ENCODE peak calls at places on chromosomes 5 and 9, in ten cellular contexts. One of them, this sample, is unnamed.

GRCh38 chr5:82881571-82882200 is 195.5 kb downstream of the TMEM167A start:
- DNase-seq in spleen: no peak
- DNase-seq in breast epithelium: no peak
- DNase-seq in GM12878: peak; percentile 13
- DNase-seq in HCT116: no peak
- DNase-seq in sigmoid colon: no peak
- DNase-seq in endothelial cell of umbilical vein: no peak
- DNase-seq in stomach: no peak
- DNase-seq in prostate gland: no peak
- DNase-seq in H1: no peak
- DNase-seq in this sample: no peak

GRCh38 chr5:16669776-16670175 is 53.0 kb upstream of the RETREG1 start:
- DNase-seq in HCT116: no peak
- DNase-seq in stomach: no peak
- DNase-seq in H1: no peak
- DNase-seq in sigmoid colon: no peak
- DNase-seq in endothelial cell of umbilical vein: peak; percentile 90
- DNase-seq in breast epithelium: no peak
- DNase-seq in GM12878: no peak
- DNase-seq in prostate gland: no peak
- DNase-seq in spleen: no peak
- DNase-seq in this sample: no peak

GRCh38 chr9:98438701-98439100 is 183.3 kb upstream of the TBC1D2 start:
- DNase-seq in HCT116: no peak
- DNase-seq in stomach: no peak
- DNase-seq in endothelial cell of umbilical vein: no peak
- DNase-seq in H1: no peak
- DNase-seq in GM12878: no peak
- DNase-seq in prostate gland: no peak
- DNase-seq in spleen: no peak
- DNase-seq in breast epithelium: no peak
- DNase-seq in sigmoid colon: no peak
- DNase-seq in this sample: no peak

GRCh38 chr9:92325991-92326500 is 293 bp downstream of the CENPP start:
- DNase-seq in breast epithelium: no peak
- DNase-seq in H1: no peak
- DNase-seq in endothelial cell of umbilical vein: no peak
- DNase-seq in spleen: no peak
- DNase-seq in GM12878: no peak
- DNase-seq in stomach: no peak
- DNase-seq in prostate gland: no peak
- DNase-seq in HCT116: no peak
- DNase-seq in sigmoid colon: no peak
- DNase-seq in this sample: no peak

GRCh38 chr9:133945314-133945975 is 46.7 kb downstream of the VAV2 start:
- DNase-seq in H1: no peak
- DNase-seq in stomach: no peak
- DNase-seq in breast epithelium: no peak
- DNase-seq in sigmoid colon: peak; percentile 59
- DNase-seq in endothelial cell of umbilical vein: no peak
- DNase-seq in GM12878: peak; percentile 89
- DNase-seq in prostate gland: no peak
- DNase-seq in spleen: peak; percentile 89
- DNase-seq in HCT116: no peak
- DNase-seq in this sample: no peak

GRCh38 chr5:52743012-52743411 is 44.7 kb upstream of the ITGA1 start:
- DNase-seq in breast epithelium: no peak
- DNase-seq in H1: no peak
- DNase-seq in spleen: no peak
- DNase-seq in HCT116: no peak
- DNase-seq in prostate gland: no peak
- DNase-seq in stomach: no peak
- DNase-seq in sigmoid colon: no peak
- DNase-seq in endothelial cell of umbilical vein: peak; percentile 77
- DNase-seq in GM12878: no peak
- DNase-seq in this sample: no peak

GRCh38 chr5:117587111-117587510 is 1012.5 kb upstream of the SEMA6A start:
- DNase-seq in GM12878: no peak
- DNase-seq in endothelial cell of umbilical vein: no peak
- DNase-seq in H1: no peak
- DNase-seq in HCT116: no peak
- DNase-seq in sigmoid colon: no peak
- DNase-seq in stomach: no peak
- DNase-seq in prostate gland: no peak
- DNase-seq in breast epithelium: no peak
- DNase-seq in spleen: no peak
- DNase-seq in this sample: no peak

GRCh38 chr9:70602364-70603019 is 188.0 kb upstream of the KLF9 start:
- DNase-seq in breast epithelium: peak; percentile 52
- DNase-seq in GM12878: peak; percentile 34
- DNase-seq in H1: peak; percentile 19
- DNase-seq in stomach: peak; percentile 59
- DNase-seq in spleen: no peak
- DNase-seq in prostate gland: peak; percentile 71
- DNase-seq in HCT116: peak; percentile 65
- DNase-seq in sigmoid colon: peak; percentile 85
- DNase-seq in endothelial cell of umbilical vein: peak; percentile 87
- DNase-seq in this sample: no peak

GRCh38 chr5:114789773-114790402 is 379.8 kb downstream of the TRIM36 start:
- DNase-seq in H1: no peak
- DNase-seq in GM12878: no peak
- DNase-seq in stomach: no peak
- DNase-seq in prostate gland: no peak
- DNase-seq in HCT116: peak; percentile 34
- DNase-seq in sigmoid colon: no peak
- DNase-seq in breast epithelium: no peak
- DNase-seq in endothelial cell of umbilical vein: no peak
- DNase-seq in spleen: no peak
- DNase-seq in this sample: no peak

GRCh38 chr5:113171520-113171919 is 194.9 kb downstream of the DCP2 start:
- DNase-seq in sigmoid colon: no peak
- DNase-seq in H1: no peak
- DNase-seq in endothelial cell of umbilical vein: no peak
- DNase-seq in spleen: no peak
- DNase-seq in HCT116: no peak
- DNase-seq in prostate gland: no peak
- DNase-seq in GM12878: no peak
- DNase-seq in breast epithelium: no peak
- DNase-seq in stomach: no peak
- DNase-seq in this sample: no peak

GRCh38 chr9:6171667-6172066 is 43.9 kb upstream of the IL33 start:
- DNase-seq in breast epithelium: no peak
- DNase-seq in spleen: no peak
- DNase-seq in GM12878: no peak
- DNase-seq in sigmoid colon: no peak
- DNase-seq in HCT116: no peak
- DNase-seq in stomach: no peak
- DNase-seq in endothelial cell of umbilical vein: no peak
- DNase-seq in H1: no peak
- DNase-seq in prostate gland: no peak
- DNase-seq in this sample: no peak

GRCh38 chr9:14383296-14383695 is 69.4 kb upstream of the NFIB start:
- DNase-seq in endothelial cell of umbilical vein: peak; percentile 64
- DNase-seq in prostate gland: no peak
- DNase-seq in stomach: no peak
- DNase-seq in GM12878: no peak
- DNase-seq in HCT116: no peak
- DNase-seq in breast epithelium: no peak
- DNase-seq in sigmoid colon: no peak
- DNase-seq in spleen: no peak
- DNase-seq in H1: no peak
- DNase-seq in this sample: no peak

GRCh38 chr9:14373726-14374125 is 59.8 kb upstream of the NFIB start:
- DNase-seq in sigmoid colon: no peak
- DNase-seq in endothelial cell of umbilical vein: peak; percentile 53
- DNase-seq in breast epithelium: no peak
- DNase-seq in HCT116: no peak
- DNase-seq in stomach: no peak
- DNase-seq in prostate gland: no peak
- DNase-seq in GM12878: no peak
- DNase-seq in H1: no peak
- DNase-seq in spleen: no peak
- DNase-seq in this sample: no peak

GRCh38 chr9:14383815-14384214 is 69.9 kb upstream of the NFIB start:
- DNase-seq in breast epithelium: no peak
- DNase-seq in stomach: no peak
- DNase-seq in prostate gland: no peak
- DNase-seq in spleen: no peak
- DNase-seq in GM12878: no peak
- DNase-seq in H1: no peak
- DNase-seq in sigmoid colon: no peak
- DNase-seq in HCT116: no peak
- DNase-seq in endothelial cell of umbilical vein: no peak
- DNase-seq in this sample: no peak

GRCh38 chr9:14380061-14380836 is 66.3 kb upstream of the NFIB start:
- DNase-seq in HCT116: no peak
- DNase-seq in prostate gland: no peak
- DNase-seq in breast epithelium: no peak
- DNase-seq in endothelial cell of umbilical vein: peak; percentile 78
- DNase-seq in stomach: no peak
- DNase-seq in GM12878: no peak
- DNase-seq in sigmoid colon: no peak
- DNase-seq in H1: no peak
- DNase-seq in spleen: no peak
- DNase-seq in this sample: no peak

GRCh38 chr9:14379280-14379679 is 65.3 kb upstream of the NFIB start:
- DNase-seq in sigmoid colon: no peak
- DNase-seq in GM12878: no peak
- DNase-seq in spleen: no peak
- DNase-seq in HCT116: no peak
- DNase-seq in prostate gland: no peak
- DNase-seq in endothelial cell of umbilical vein: no peak
- DNase-seq in H1: no peak
- DNase-seq in breast epithelium: no peak
- DNase-seq in stomach: no peak
- DNase-seq in this sample: no peak
- TF ChIP-seq POLR2AphosphoS5 in sigmoid colon: no peak
- TF ChIP-seq POLR2AphosphoS5 in GM12878: no peak
- TF ChIP-seq POLR2AphosphoS5 in spleen: no peak
- TF ChIP-seq POLR2AphosphoS5 in HCT116: no peak
- TF ChIP-seq POLR2AphosphoS5 in prostate gland: no peak
- TF ChIP-seq POLR2AphosphoS5 in endothelial cell of umbilical vein: no peak
- TF ChIP-seq POLR2AphosphoS5 in H1: no peak
- TF ChIP-seq POLR2AphosphoS5 in breast epithelium: no peak
- TF ChIP-seq POLR2AphosphoS5 in stomach: no peak
- TF ChIP-seq POLR2AphosphoS5 in this sample: no peak

GRCh38 chr5:68287976-68288755 is 72.6 kb downstream of the PIK3R1 start:
- DNase-seq in prostate gland: peak; percentile 70
- DNase-seq in H1: no peak
- DNase-seq in HCT116: no peak
- DNase-seq in GM12878: peak; percentile 77
- DNase-seq in spleen: peak; percentile 91
- DNase-seq in endothelial cell of umbilical vein: peak; percentile 73
- DNase-seq in sigmoid colon: peak; percentile 81
- DNase-seq in stomach: peak; percentile 66
- DNase-seq in breast epithelium: peak; percentile 73
- DNase-seq in this sample: no peak
- TF ChIP-seq POLR2A in prostate gland: no peak
- TF ChIP-seq POLR2A in H1: no peak
- TF ChIP-seq POLR2A in HCT116: no peak
- TF ChIP-seq POLR2A in GM12878: peak; percentile 78
- TF ChIP-seq POLR2A in spleen: no peak
- TF ChIP-seq POLR2A in endothelial cell of umbilical vein: peak; percentile 25
- TF ChIP-seq POLR2A in sigmoid colon: no peak
- TF ChIP-seq POLR2A in stomach: no peak
- TF ChIP-seq POLR2A in breast epithelium: no peak
- TF ChIP-seq POLR2A in this sample: no peak

GRCh38 chr9:128552153-128552743 is at the start of gene SPTAN1:
- DNase-seq in prostate gland: peak; percentile 79
- DNase-seq in breast epithelium: peak; percentile 83
- DNase-seq in spleen: peak; percentile 98
- DNase-seq in GM12878: peak; percentile 60
- DNase-seq in sigmoid colon: peak; percentile 96
- DNase-seq in HCT116: peak; percentile 62
- DNase-seq in endothelial cell of umbilical vein: peak; percentile 89
- DNase-seq in H1: peak; percentile 75
- DNase-seq in stomach: peak; percentile 89
- DNase-seq in this sample: no peak
- TF ChIP-seq CTCF in prostate gland: no peak
- TF ChIP-seq CTCF in breast epithelium: no peak
- TF ChIP-seq CTCF in spleen: peak; percentile 25
- TF ChIP-seq CTCF in GM12878: peak; percentile 20
- TF ChIP-seq CTCF in sigmoid colon: no peak
- TF ChIP-seq CTCF in HCT116: no peak
- TF ChIP-seq CTCF in endothelial cell of umbilical vein: no peak
- TF ChIP-seq CTCF in H1: no peak
- TF ChIP-seq CTCF in stomach: no peak
- TF ChIP-seq CTCF in this sample: no peak

GRCh38 chr9:110256392-110257096 is at the start of gene TXN:
- DNase-seq in spleen: peak; percentile 97
- DNase-seq in sigmoid colon: peak; percentile 94
- DNase-seq in prostate gland: peak; percentile 84
- DNase-seq in breast epithelium: peak; percentile 78
- DNase-seq in GM12878: peak; percentile 87
- DNase-seq in stomach: peak; percentile 93
- DNase-seq in endothelial cell of umbilical vein: peak; percentile 85
- DNase-seq in HCT116: peak; percentile 51
- DNase-seq in H1: peak; percentile 38
- DNase-seq in this sample: no peak

GRCh38 chr9:110256142-110256391 is 240 bp downstream of the TXN start:
- DNase-seq in H1: no peak
- DNase-seq in stomach: no peak
- DNase-seq in breast epithelium: no peak
- DNase-seq in sigmoid colon: no peak
- DNase-seq in GM12878: no peak
- DNase-seq in prostate gland: no peak
- DNase-seq in HCT116: no peak
- DNase-seq in endothelial cell of umbilical vein: no peak
- DNase-seq in spleen: no peak
- DNase-seq in this sample: no peak

GRCh38 chr9:110255417-110256141 is 728 bp downstream of the TXN start:
- DNase-seq in HCT116: no peak
- DNase-seq in endothelial cell of umbilical vein: peak; percentile 41
- DNase-seq in prostate gland: peak; percentile 55
- DNase-seq in stomach: peak; percentile 73
- DNase-seq in breast epithelium: peak; percentile 36
- DNase-seq in spleen: peak; percentile 93
- DNase-seq in GM12878: no peak
- DNase-seq in sigmoid colon: peak; percentile 82
- DNase-seq in H1: no peak
- DNase-seq in this sample: peak; percentile 90

GRCh38 chr9:110254500-110254899 is 1.8 kb downstream of the TXN start:
- DNase-seq in H1: no peak
- DNase-seq in endothelial cell of umbilical vein: no peak
- DNase-seq in stomach: no peak
- DNase-seq in spleen: no peak
- DNase-seq in breast epithelium: no peak
- DNase-seq in prostate gland: no peak
- DNase-seq in HCT116: no peak
- DNase-seq in sigmoid colon: no peak
- DNase-seq in GM12878: no peak
- DNase-seq in this sample: no peak

DNA sequence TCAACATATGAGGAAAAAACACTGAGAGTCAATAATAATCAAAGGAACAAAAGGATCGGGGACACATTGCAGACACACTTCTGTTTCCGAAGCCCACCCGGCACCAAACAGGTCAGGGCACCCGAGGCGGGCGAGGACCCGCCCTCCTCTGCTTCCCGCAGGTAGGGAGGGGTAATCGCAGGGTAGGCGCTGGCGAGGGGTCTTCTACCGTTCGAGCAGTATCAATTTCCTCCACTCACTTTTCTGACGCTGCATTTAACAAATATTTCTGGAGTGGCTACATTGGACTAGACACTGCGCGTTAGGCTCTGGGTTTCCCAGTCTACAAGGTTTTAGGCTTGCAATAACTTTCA is 1.3 kb downstream of the TXN start:
- DNase-seq in breast epithelium: no peak
- DNase-seq in prostate gland: peak; percentile 6
- DNase-seq in spleen: peak; percentile 82
- DNase-seq in endothelial cell of umbilical vein: no peak
- DNase-seq in HCT116: no peak
- DNase-seq in H1: no peak
- DNase-seq in stomach: no peak
- DNase-seq in sigmoid colon: no peak
- DNase-seq in GM12878: no peak
- DNase-seq in this sample: no peak
- TF ChIP-seq POLR2AphosphoS5 in breast epithelium: no peak
- TF ChIP-seq POLR2AphosphoS5 in prostate gland: no peak
- TF ChIP-seq POLR2AphosphoS5 in spleen: no peak
- TF ChIP-seq POLR2AphosphoS5 in endothelial cell of umbilical vein: no peak
- TF ChIP-seq POLR2AphosphoS5 in HCT116: no peak
- TF ChIP-seq POLR2AphosphoS5 in H1: no peak
- TF ChIP-seq POLR2AphosphoS5 in stomach: no peak
- TF ChIP-seq POLR2AphosphoS5 in sigmoid colon: no peak
- TF ChIP-seq POLR2AphosphoS5 in GM12878: no peak
- TF ChIP-seq POLR2AphosphoS5 in this sample: no peak

This sample was measured in vagina.